ENCODE peak calls at places on chromosomes 3 and 15, in five cellular contexts. G is germinal center, W is MCF 10A, E is activated T-cell treated with anti-CD3 and anti-CD28 coated beads for 4 hours, V is ACHN. R is an unnamed sample.

GRCh38 chr3:61589856-61590255 is 28.5 kb downstream of the PTPRG start:
- DNase-seq in G (no peak), W (peak; percentile 88), E (no peak), V (peak; percentile 33), R (peak; percentile 53)

GRCh38 chr3:128854382-128854939 is 25.0 kb upstream of the ACAD9 start:
- DNase-seq in G (no peak), W (no peak), E (no peak), V (peak; percentile 25), R (no peak)

GRCh38 chr3:169604568-169604967 is 58.9 kb downstream of the MECOM start:
- DNase-seq in G (no peak), W (peak; percentile 25), E (no peak), V (no peak), R (no peak)

GRCh38 chr3:194517333-194517732 is 30.5 kb upstream of the ATP13A3 start:
- DNase-seq in G (no peak), W (no peak), E (no peak), V (no peak), R (no peak)

GRCh38 chr3:172285844-172286243 is 162.4 kb downstream of the GHSR start:
- DNase-seq in G (no peak), W (peak; percentile 38), E (no peak), V (peak; percentile 62), R (no peak)

GRCh38 chr15:89714775-89715174 is 24.2 kb downstream of the WDR93 start:
- DNase-seq in G (no peak), W (peak; percentile 14), E (no peak), V (no peak), R (no peak)

GRCh38 chr3:17407576-17407975 is 334.9 kb downstream of the TBC1D5 start:
- DNase-seq in G (no peak), W (no peak), E (no peak), V (no peak), R (no peak)

GRCh38 chr3:72836923-72837322 is 11.3 kb downstream of the SHQ1 start:
- DNase-seq in G (no peak), W (no peak), E (no peak), V (no peak), R (no peak)

GRCh38 chr15:26773485-26773877 is 615 bp upstream of the GABRB3 start:
- DNase-seq in G (no peak), W (no peak), E (no peak), V (no peak), R (no peak)

GRCh38 chr15:36156855-36157521 is 422.4 kb upstream of the CDIN1 start:
- DNase-seq in G (no peak), W (peak; percentile 47), E (no peak), V (no peak), R (no peak)

GRCh38 chr3:59334585-59334984 is 284.8 kb upstream of the CFAP20DC start:
- DNase-seq in G (no peak), W (peak; percentile 59), E (no peak), V (no peak), R (no peak)